ENCODE peak calls at places on chromosomes 3 and 15, in eight cellular contexts. Q is hepatocyte, K is MCF 10A, U is fibroblast of mammary gland, H is GM12865, O is GM23338, N is stomach, L is B cell. Y is an unnamed sample.

GRCh38 chr3:169497567-169498257 is 165.8 kb downstream of the MECOM start:
- DNase-seq in Q (no peak), K (peak; percentile 71), U (no peak), H (no peak), O (no peak), N (no peak), L (no peak), Y (no peak)

GRCh38 chr15:42605281-42605744 is 29.9 kb downstream of the STARD9 start:
- DNase-seq in Q (no peak), K (no peak), U (peak; percentile 54), H (peak; percentile 65), O (no peak), N (no peak), L (no peak), Y (peak; percentile 57)

GRCh38 chr3:190048831-190049541 is 71.7 kb downstream of the P3H2 start:
- DNase-seq in Q (no peak), K (peak; percentile 49), U (peak; percentile 86), H (peak; percentile 35), O (no peak), N (no peak), L (no peak), Y (no peak)

GRCh38 chr3:171349392-171349791 is 110.8 kb downstream of the TNIK start:
- DNase-seq in Q (no peak), K (peak; percentile 28), U (no peak), H (no peak), O (no peak), N (no peak), L (no peak), Y (no peak)

GRCh38 chr3:64595253-64595694 is 92.5 kb downstream of the ADAMTS9 start:
- DNase-seq in Q (peak; percentile 11), K (peak; percentile 69), U (peak; percentile 98), H (no peak), O (no peak), N (no peak), L (no peak), Y (no peak)

GRCh38 chr15:75024102-75024636 is 779 bp downstream of the PPCDC start:
- DNase-seq in Q (peak; percentile 32), K (peak; percentile 51), U (peak; percentile 55), H (peak; percentile 66), O (peak; percentile 31), N (no peak), L (no peak), Y (peak; percentile 31)

GRCh38 chr15:81410318-81410753 is 36.3 kb upstream of the TMC3 start:
- DNase-seq in Q (peak; percentile 82), K (peak; percentile 82), U (peak; percentile 88), H (peak; percentile 51), O (peak; percentile 90), N (no peak), L (no peak), Y (peak; percentile 46)

GRCh38 chr3:112958749-112959560 is 15.9 kb downstream of the CD200R1 start:
- DNase-seq in Q (no peak), K (no peak), U (no peak), H (peak; percentile 53), O (no peak), N (no peak), L (peak; percentile 39), Y (peak; percentile 17)

GRCh38 chr3:123290962-123291361 is 89.2 kb downstream of the SEC22A start:
- DNase-seq in Q (no peak), K (no peak), U (no peak), H (no peak), O (no peak), N (peak; percentile 22), L (no peak), Y (no peak)

GRCh38 chr15:29812384-29812694 is 9.9 kb downstream of the TJP1 start:
- DNase-seq in Q (peak; percentile 41), K (peak; percentile 71), U (peak; percentile 77), H (no peak), O (peak; percentile 34), N (no peak), L (no peak), Y (no peak)

GRCh38 chr3:107928084-107928445 is 162.8 kb downstream of the CD47 start:
- DNase-seq in Q (peak; percentile 42), K (peak; percentile 23), U (peak; percentile 59), H (no peak), O (peak; percentile 54), N (no peak), L (no peak), Y (peak; percentile 36)

GRCh38 chr3:107933450-107933849 is 157.4 kb downstream of the CD47 start:
- DNase-seq in Q (no peak), K (no peak), U (no peak), H (no peak), O (no peak), N (no peak), L (no peak), Y (no peak)

GRCh38 chr3:107927361-107928083 is 163.3 kb downstream of the CD47 start:
- DNase-seq in Q (peak; percentile 86), K (peak; percentile 62), U (peak; percentile 75), H (peak; percentile 77), O (peak; percentile 82), N (peak; percentile 69), L (peak; percentile 67), Y (peak; percentile 86)
- TF ChIP-seq CTCF in Q (peak; percentile 99), K (peak; percentile 80), U (peak; percentile 68), H (peak; percentile 93), O (peak; percentile 92), N (peak; percentile 63), L (peak; percentile 86), Y (peak; percentile 95)

GRCh38 chr3:197003461-197004385 is 25.9 kb downstream of the MELTF start:
- DNase-seq in Q (peak; percentile 42), K (peak; percentile 29), U (peak; percentile 9), H (peak; percentile 42), O (peak; percentile 55), N (peak; percentile 44), L (no peak), Y (no peak)
- TF ChIP-seq CTCF in Q (no peak), K (no peak), U (no peak), H (no peak), O (no peak), N (no peak), L (no peak), Y (no peak)

GRCh38 chr3:195226900-195227447 is 44.0 kb downstream of the XXYLT1 start:
- DNase-seq in Q (no peak), K (no peak), U (no peak), H (no peak), O (peak; percentile 45), N (peak; percentile 29), L (no peak), Y (peak; percentile 40)
- TF ChIP-seq CTCF in Q (peak; percentile 25), K (no peak), U (peak; percentile 39), H (peak; percentile 22), O (peak; percentile 34), N (no peak), L (no peak), Y (peak; percentile 35)

GRCh38 chr3:147940846-147941245 is 531.7 kb downstream of the ZIC1 start:
- DNase-seq in Q (no peak), K (no peak), U (no peak), H (no peak), O (no peak), N (no peak), L (no peak), Y (no peak)

GRCh38 chr3:147937891-147938290 is 528.7 kb downstream of the ZIC1 start:
- DNase-seq in Q (no peak), K (no peak), U (no peak), H (no peak), O (no peak), N (no peak), L (no peak), Y (no peak)

GRCh38 chr3:147939425-147940196 is 530.4 kb downstream of the ZIC1 start:
- DNase-seq in Q (no peak), K (no peak), U (no peak), H (no peak), O (peak; percentile 20), N (no peak), L (no peak), Y (no peak)

GRCh38 chr3:147941984-147942383 is 532.8 kb downstream of the ZIC1 start:
- DNase-seq in Q (no peak), K (no peak), U (no peak), H (no peak), O (no peak), N (no peak), L (no peak), Y (no peak)

GRCh38 chr3:147940400-147940799 is 531.2 kb downstream of the ZIC1 start:
- DNase-seq in Q (no peak), K (no peak), U (no peak), H (no peak), O (no peak), N (no peak), L (no peak), Y (no peak)
- TF ChIP-seq CTCF in Q (no peak), K (no peak), U (no peak), H (no peak), O (no peak), N (no peak), L (no peak), Y (no peak)

GRCh38 chr15:52783929-52784798 is 6.0 kb downstream of the ONECUT1 start:
- DNase-seq in Q (peak; percentile 55), K (no peak), U (peak; percentile 13), H (peak; percentile 31), O (peak; percentile 87), N (no peak), L (no peak), Y (peak; percentile 59)
- TF ChIP-seq CTCF in Q (peak; percentile 58), K (no peak), U (peak; percentile 22), H (peak; percentile 49), O (peak; percentile 97), N (no peak), L (peak; percentile 59), Y (peak; percentile 16)

GRCh38 chr3:126279853-126280252 is 77.4 kb downstream of the KLF15 start:
- DNase-seq in Q (no peak), K (no peak), U (no peak), H (no peak), O (no peak), N (no peak), L (no peak), Y (no peak)

GRCh38 chr3:126274735-126275734 is 82.2 kb downstream of the KLF15 start:
- DNase-seq in Q (no peak), K (no peak), U (no peak), H (no peak), O (no peak), N (no peak), L (no peak), Y (no peak)

DNA sequence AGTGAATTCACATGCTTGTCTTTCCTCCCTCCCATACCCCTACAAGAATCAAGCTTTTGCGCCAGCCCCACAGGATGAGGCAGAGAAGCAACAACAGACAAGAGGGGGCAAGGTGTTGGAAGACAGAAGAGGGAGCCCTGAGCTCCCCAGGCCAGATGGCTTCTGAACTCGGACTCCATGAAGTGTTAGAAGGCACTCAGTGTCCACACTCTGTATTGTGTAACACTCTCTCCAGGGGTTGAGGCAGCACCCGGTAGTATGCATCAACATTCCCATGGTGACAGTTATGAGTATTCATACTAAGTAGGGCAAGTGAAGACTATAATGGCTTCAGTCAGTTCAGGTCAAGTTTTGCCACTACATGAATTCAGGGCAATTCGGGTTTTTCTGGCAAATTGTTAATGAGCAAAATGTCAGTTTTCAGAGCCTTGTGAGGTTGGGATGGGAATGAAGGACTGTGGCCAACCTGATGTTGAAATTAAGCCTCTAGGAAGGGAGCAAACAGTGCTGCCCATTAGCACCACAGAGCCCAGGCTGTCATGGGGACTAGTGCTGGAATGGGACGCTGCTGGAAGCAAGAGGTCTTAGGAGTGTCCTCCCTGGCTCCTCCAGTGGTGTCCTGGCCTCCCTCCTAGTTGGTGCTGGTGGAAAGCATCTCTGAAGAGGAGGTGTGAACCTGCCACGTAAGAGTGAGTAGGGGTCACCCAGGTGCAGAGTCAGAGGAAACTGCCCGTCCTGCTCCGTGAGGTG is 79.4 kb downstream of the KLF15 start:
- DNase-seq in Q (no peak), K (no peak), U (peak; percentile 27), H (no peak), O (no peak), N (no peak), L (no peak), Y (no peak)
- TF ChIP-seq CTCF in Q (no peak), K (no peak), U (no peak), H (no peak), O (no peak), N (no peak), L (no peak), Y (no peak)

Y was measured in GM20000.